ENCODE peak calls at places on chromosomes 7 and 10, in four cellular contexts. W is A549, I is cardiac muscle cell, O is stomach. D is an unnamed sample.

GRCh38 chr10:71221586-71222202 is 9.3 kb downstream of the UNC5B start:
- DNase-seq in O (no peak), W (no peak), I (no peak), D (no peak)

GRCh38 chr7:139940866-139941265 is 111.8 kb downstream of the TBXAS1 start:
- DNase-seq in I (no peak), O (no peak), W (no peak), D (no peak)

GRCh38 chr7:138684360-138684759 is 16.8 kb downstream of the SVOPL start:
- DNase-seq in I (no peak), O (no peak), W (no peak), D (no peak)

GRCh38 chr7:5294169-5294987 is 11.6 kb downstream of the SLC29A4 start:
- DNase-seq in O (no peak), I (peak; percentile 23), W (no peak), D (no peak)

GRCh38 chr10:80612261-80612660 is 74.6 kb downstream of the SH2D4B start:
- DNase-seq in W (no peak), O (no peak), I (peak; percentile 86), D (no peak)

GRCh38 chr7:3399858-3400257 is 98.8 kb downstream of the SDK1 start:
- DNase-seq in W (peak; percentile 7), I (peak; percentile 12), O (no peak), D (no peak)

GRCh38 chr10:12787297-12787696 is 214.2 kb downstream of the CCDC3 start:
- DNase-seq in I (no peak), W (no peak), O (no peak), D (no peak)

GRCh38 chr7:44897299-44897698 is 12.0 kb upstream of the PURB start:
- DNase-seq in O (no peak), I (no peak), W (no peak), D (no peak)

GRCh38 chr7:149741629-149742028 is 31.8 kb downstream of the ZNF467 start:
- DNase-seq in I (no peak), O (no peak), W (peak; percentile 46), D (peak; percentile 26)

GRCh38 chr10:100509241-100509640 is 10.4 kb downstream of the SEC31B start:
- DNase-seq in O (no peak), W (no peak), I (no peak), D (peak; percentile 93)

GRCh38 chr10:13894412-13895093 is 307.8 kb downstream of the PRPF18 start:
- DNase-seq in I (no peak), W (no peak), O (no peak), D (no peak)

GRCh38 chr10:103849880-103850571 is 5.3 kb downstream of the SH3PXD2A start:
- DNase-seq in O (no peak), I (no peak), W (no peak), D (no peak)

GRCh38 chr7:129845972-129846327 is 106.8 kb downstream of the UBE2H start:
- DNase-seq in W (no peak), I (no peak), O (no peak), D (no peak)

GRCh38 chr10:75499556-75499955 is 68.1 kb downstream of the LRMDA start:
- DNase-seq in W (no peak), O (no peak), I (no peak), D (no peak)

GRCh38 chr10:48456361-48456804 is 148.5 kb downstream of the ARHGAP22 start:
- DNase-seq in O (peak; percentile 32), I (peak; percentile 52), W (no peak), D (peak; percentile 1)

GRCh38 chr7:144818516-144818915 is 17.3 kb downstream of the TPK1 start:
- DNase-seq in O (no peak), W (no peak), I (no peak), D (no peak)

GRCh38 chr7:129434846-129435318 is 650 bp downstream of the STRIP2 start:
- DNase-seq in W (no peak), I (peak; percentile 54), O (no peak), D (no peak)

GRCh38 chr10:15742831-15743230 is 23.1 kb upstream of the ITGA8 start:
- DNase-seq in O (no peak), I (no peak), W (no peak), D (no peak)

GRCh38 chr10:37839243-37839642 is 18.2 kb downstream of the ZNF248 start:
- DNase-seq in I (no peak), W (no peak), O (no peak), D (no peak)

GRCh38 chr10:14588084-14588937 is 186.4 kb downstream of the FAM107B start:
- DNase-seq in O (no peak), W (peak; percentile 40), I (no peak), D (no peak)

GRCh38 chr7:142420554-142421362 is 162.9 kb upstream of the PRSS58 start:
- DNase-seq in I (peak; percentile 60), O (no peak), W (peak; percentile 8), D (peak; percentile 55)

GRCh38 chr10:97685395-97685958 is 1.6 kb downstream of the AVPI1 start:
- DNase-seq in I (peak; percentile 48), O (peak; percentile 55), W (peak; percentile 76), D (no peak)

GRCh38 chr10:9254353-9254752 is 1199.9 kb downstream of the GATA3 start:
- DNase-seq in I (no peak), O (no peak), W (no peak), D (no peak)

GRCh38 chr7:3092468-3092867 is 48.8 kb upstream of the CARD11 start:
- DNase-seq in I (no peak), W (no peak), O (no peak), D (peak; percentile 45)

GRCh38 chr10:79111846-79112614 is 43.3 kb downstream of the ZMIZ1 start:
- DNase-seq in I (peak; percentile 49), W (no peak), O (no peak), D (no peak)
- H3K4me1 ChIP-seq in I (peaks cover 60% of the 10 kb centered on the region), W (peaks cover 100% of the 10 kb centered on the region), O (peaks cover 100% of the 10 kb centered on the region), D (peaks cover 13% of the 10 kb centered on the region)

DNA sequence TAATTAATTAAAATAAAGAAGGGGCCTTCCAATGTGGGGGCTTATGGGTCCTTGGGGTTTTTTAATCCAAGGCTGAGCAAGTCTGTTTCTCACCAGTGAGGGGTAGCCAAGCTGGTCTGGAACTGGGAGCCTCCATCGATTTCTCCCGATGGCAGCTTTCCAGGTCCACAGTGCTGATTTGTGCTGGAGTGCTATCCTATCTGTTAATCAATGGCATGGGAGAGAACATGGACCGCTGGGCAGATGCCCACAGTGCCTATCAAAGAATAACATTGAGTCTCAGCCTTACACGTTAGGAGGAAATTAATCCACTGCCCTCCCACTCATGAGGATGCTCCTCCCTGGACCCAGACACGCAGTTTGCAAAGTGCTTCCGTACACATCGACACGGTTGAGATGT is 36.0 kb upstream of the CUX1 start:
- DNase-seq in O (no peak), I (no peak), W (no peak), D (no peak)
- H3K4me1 ChIP-seq in O (peaks cover 5% of the 10 kb centered on the region), I (peaks cover 14% of the 10 kb centered on the region), W (no peaks in the 10 kb centered on the region), D (no peaks in the 10 kb centered on the region)

GRCh38 chr7:50368366-50368765 is 63.9 kb downstream of the IKZF1 start:
- DNase-seq in O (no peak), I (no peak), W (no peak), D (no peak)

GRCh38 chr7:50370884-50371283 is 66.4 kb downstream of the IKZF1 start:
- DNase-seq in O (no peak), W (no peak), I (no peak), D (no peak)

GRCh38 chr7:50372921-50373320 is 68.4 kb downstream of the IKZF1 start:
- DNase-seq in W (no peak), O (no peak), I (no peak), D (no peak)

GRCh38 chr7:50369408-50370026 is 65.0 kb downstream of the IKZF1 start:
- DNase-seq in W (no peak), O (no peak), I (peak; percentile 43), D (peak; percentile 56)

DNA sequence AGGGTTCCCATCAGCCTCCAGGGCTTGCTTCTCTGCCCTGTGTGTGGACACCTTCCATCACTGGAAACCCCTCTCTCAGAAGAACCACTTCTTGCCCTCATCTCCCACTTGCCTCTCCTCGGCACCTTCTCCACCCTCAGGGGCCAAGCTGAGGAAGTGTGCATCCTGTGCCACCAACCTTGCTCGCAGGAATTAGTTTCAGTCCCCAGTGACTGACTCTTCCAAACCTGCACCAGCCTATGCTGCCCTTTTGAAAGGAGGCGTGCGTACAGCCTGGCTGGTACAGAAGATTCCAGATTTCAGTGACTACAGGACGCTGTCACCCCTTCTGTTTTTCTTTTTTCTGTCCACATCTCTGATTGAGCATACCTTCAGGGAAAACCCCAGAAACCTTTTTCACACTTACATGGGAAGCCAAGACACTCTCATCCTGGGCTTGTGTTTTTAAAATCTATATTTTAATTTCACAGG is 67.1 kb downstream of the IKZF1 start:
- DNase-seq in I (no peak), O (no peak), W (no peak), D (no peak)
- H3K4me1 ChIP-seq in I (no peaks in the 10 kb centered on the region), O (peaks cover 6% of the 10 kb centered on the region), W (no peaks in the 10 kb centered on the region), D (no peaks in the 10 kb centered on the region)

DNA sequence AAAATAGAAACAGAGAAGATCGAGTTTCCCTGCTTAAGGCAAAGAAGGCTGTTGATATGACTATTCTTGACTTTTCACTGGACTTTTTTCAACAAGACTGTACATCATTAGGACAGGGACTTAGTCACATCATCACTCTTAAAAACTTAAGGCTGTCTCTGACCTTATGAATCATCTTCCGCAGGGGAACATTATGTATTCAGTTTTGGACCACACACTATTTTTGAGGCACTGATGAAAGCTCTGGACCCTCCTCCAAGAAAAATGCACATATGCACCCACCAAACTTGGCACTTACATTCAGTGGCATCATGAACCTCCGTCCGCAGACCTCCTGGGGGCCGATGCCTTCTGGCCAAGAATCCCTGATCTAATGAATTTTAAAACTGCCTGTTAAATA is 96.4 kb downstream of the CALD1 start:
- DNase-seq in O (no peak), I (no peak), W (no peak), D (no peak)
- H3K4me1 ChIP-seq in O (peaks cover 49% of the 10 kb centered on the region), I (peaks cover 12% of the 10 kb centered on the region), W (peaks cover 11% of the 10 kb centered on the region), D (no peaks in the 10 kb centered on the region)

GRCh38 chr10:60952846-60953220 is 8.8 kb upstream of the RHOBTB1 start:
- DNase-seq in O (no peak), W (no peak), I (no peak), D (no peak)

GRCh38 chr10:60953420-60953819 is 9.4 kb upstream of the RHOBTB1 start:
- DNase-seq in W (no peak), I (no peak), O (no peak), D (no peak)

GRCh38 chr10:60952067-60952845 is 8.3 kb upstream of the RHOBTB1 start:
- DNase-seq in I (no peak), W (no peak), O (no peak), D (no peak)

GRCh38 chr10:60955321-60955720 is 11.3 kb upstream of the RHOBTB1 start:
- DNase-seq in W (no peak), O (no peak), I (no peak), D (no peak)

DNA sequence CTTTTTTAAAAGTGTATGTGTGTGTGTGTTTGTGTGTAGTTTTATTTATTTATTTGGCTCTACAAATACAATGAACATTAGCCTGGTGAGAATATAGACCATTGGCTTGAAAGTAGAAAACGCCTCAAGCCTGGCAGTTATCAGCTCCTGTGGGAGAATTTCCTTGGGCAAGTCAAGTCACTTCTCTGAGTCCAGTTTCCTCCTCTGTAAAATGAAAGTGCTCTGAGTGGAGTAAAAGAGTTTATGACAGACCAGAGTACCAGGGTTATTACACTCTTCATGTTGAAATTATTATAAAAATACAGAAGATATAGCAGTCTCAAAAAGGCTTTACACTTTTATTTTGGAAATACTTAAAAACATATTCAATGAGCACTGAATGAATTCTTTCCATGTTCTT is 10.1 kb upstream of the RHOBTB1 start:
- DNase-seq in O (no peak), W (no peak), I (no peak), D (no peak)
- H3K4me1 ChIP-seq in O (peaks cover 18% of the 10 kb centered on the region), W (peaks cover 34% of the 10 kb centered on the region), I (no peaks in the 10 kb centered on the region), D (no peaks in the 10 kb centered on the region)

D was measured in DND-41.